ENCODE peak calls at places on chromosomes 4 and X, in five cellular contexts. One of them, this sample, is unnamed.

GRCh38 chrX:39874202-39874816 is 223.4 kb downstream of the BCOR start:
- DNase-seq in A549: no peak
- DNase-seq in NB4: no peak
- DNase-seq in endothelial cell of umbilical vein: peak
- DNase-seq in GM12878: peak
- DNase-seq in this sample: no peak

GRCh38 chr4:48777739-48778138 is 2.3 kb downstream of the FRYL start:
- DNase-seq in A549: no peak
- DNase-seq in NB4: no peak
- DNase-seq in endothelial cell of umbilical vein: peak
- DNase-seq in GM12878: no peak
- DNase-seq in this sample: no peak

GRCh38 chr4:30753316-30753715 is 33.1 kb downstream of the PCDH7 start:
- DNase-seq in A549: no peak
- DNase-seq in NB4: no peak
- DNase-seq in endothelial cell of umbilical vein: peak
- DNase-seq in GM12878: no peak
- DNase-seq in this sample: no peak

GRCh38 chr4:66911898-66912297 is 633.4 kb downstream of the CENPC start:
- DNase-seq in A549: no peak
- DNase-seq in NB4: no peak
- DNase-seq in endothelial cell of umbilical vein: peak
- DNase-seq in GM12878: no peak
- DNase-seq in this sample: no peak

GRCh38 chr4:55475394-55476243 is 71.1 kb downstream of the CLOCK start:
- DNase-seq in A549: no peak
- DNase-seq in NB4: no peak
- DNase-seq in endothelial cell of umbilical vein: peak
- DNase-seq in GM12878: peak
- DNase-seq in this sample: no peak

GRCh38 chrX:48702032-48702431 is 5.5 kb downstream of the SUV39H1 start:
- DNase-seq in A549: no peak
- DNase-seq in NB4: no peak
- DNase-seq in endothelial cell of umbilical vein: no peak
- DNase-seq in GM12878: no peak
- DNase-seq in this sample: no peak

GRCh38 chr4:24266951-24267577 is 317.3 kb downstream of the DHX15 start:
- DNase-seq in A549: no peak
- DNase-seq in NB4: no peak
- DNase-seq in endothelial cell of umbilical vein: no peak
- DNase-seq in GM12878: no peak
- DNase-seq in this sample: no peak

GRCh38 chrX:130165181-130165702 is 399 bp downstream of the AIFM1 start:
- DNase-seq in A549: no peak
- DNase-seq in NB4: no peak
- DNase-seq in endothelial cell of umbilical vein: no peak
- DNase-seq in GM12878: no peak
- DNase-seq in this sample: peak

GRCh38 chrX:17638731-17639130 is 98.6 kb upstream of the SCML1 start:
- DNase-seq in A549: no peak
- DNase-seq in NB4: no peak
- DNase-seq in endothelial cell of umbilical vein: no peak
- DNase-seq in GM12878: no peak
- DNase-seq in this sample: no peak

GRCh38 chr4:113086172-113086695 is 36.8 kb downstream of the ANK2 start:
- DNase-seq in A549: no peak
- DNase-seq in NB4: no peak
- DNase-seq in endothelial cell of umbilical vein: no peak
- DNase-seq in GM12878: no peak
- DNase-seq in this sample: no peak

GRCh38 chr4:121696140-121696640 is 590 bp downstream of the ANXA5 start:
- DNase-seq in A549: peak
- DNase-seq in NB4: peak
- DNase-seq in endothelial cell of umbilical vein: peak
- DNase-seq in GM12878: no peak
- DNase-seq in this sample: peak

GRCh38 chr4:575281-576141 is 584 bp downstream of the TMEM271 start:
- DNase-seq in A549: no peak
- DNase-seq in NB4: peak
- DNase-seq in endothelial cell of umbilical vein: peak
- DNase-seq in GM12878: no peak
- DNase-seq in this sample: no peak

GRCh38 chr4:15755321-15755750 is 22.8 kb upstream of the CD38 start:
- DNase-seq in A549: no peak
- DNase-seq in NB4: no peak
- DNase-seq in endothelial cell of umbilical vein: peak
- DNase-seq in GM12878: no peak
- DNase-seq in this sample: no peak

GRCh38 chrX:124938715-124939114 is 381.0 kb upstream of the TEX13C start:
- DNase-seq in A549: no peak
- DNase-seq in NB4: no peak
- DNase-seq in endothelial cell of umbilical vein: no peak
- DNase-seq in GM12878: no peak
- DNase-seq in this sample: no peak

GRCh38 chr4:26819026-26819425 is 41.6 kb upstream of the STIM2 start:
- DNase-seq in A549: no peak
- DNase-seq in NB4: no peak
- DNase-seq in endothelial cell of umbilical vein: no peak
- DNase-seq in GM12878: no peak
- DNase-seq in this sample: no peak

GRCh38 chrX:19658030-19658429 is 142.7 kb upstream of the MAP3K15 start:
- DNase-seq in A549: no peak
- DNase-seq in NB4: no peak
- DNase-seq in endothelial cell of umbilical vein: no peak
- DNase-seq in GM12878: no peak
- DNase-seq in this sample: no peak

GRCh38 chr4:55561884-55562283 is 15.2 kb upstream of the CLOCK start:
- DNase-seq in A549: no peak
- DNase-seq in NB4: peak
- DNase-seq in endothelial cell of umbilical vein: no peak
- DNase-seq in GM12878: no peak
- DNase-seq in this sample: no peak

GRCh38 chr4:150056569-150056968 is 21.7 kb upstream of the DCLK2 start:
- DNase-seq in A549: peak
- DNase-seq in NB4: no peak
- DNase-seq in endothelial cell of umbilical vein: no peak
- DNase-seq in GM12878: no peak
- DNase-seq in this sample: no peak

GRCh38 chr4:47468686-47469365 is 5.3 kb upstream of the COMMD8 start:
- DNase-seq in A549: no peak
- DNase-seq in NB4: no peak
- DNase-seq in endothelial cell of umbilical vein: no peak
- DNase-seq in GM12878: no peak
- DNase-seq in this sample: no peak

GRCh38 chrX:1451676-1452496 is 823 bp downstream of the ASMTL start:
- DNase-seq in A549: no peak
- DNase-seq in NB4: no peak
- DNase-seq in endothelial cell of umbilical vein: no peak
- DNase-seq in GM12878: no peak
- DNase-seq in this sample: no peak

GRCh38 chrX:150769408-150769807 is 76.2 kb downstream of the MTMR1 start:
- DNase-seq in A549: no peak
- DNase-seq in NB4: no peak
- DNase-seq in endothelial cell of umbilical vein: no peak
- DNase-seq in GM12878: no peak
- DNase-seq in this sample: no peak

GRCh38 chr4:2834001-2834921 is 9.4 kb upstream of the ADD1 start:
- DNase-seq in A549: no peak
- DNase-seq in NB4: peak
- DNase-seq in endothelial cell of umbilical vein: no peak
- DNase-seq in GM12878: no peak
- DNase-seq in this sample: no peak

GRCh38 chr4:41288254-41288653 is 31.5 kb downstream of the UCHL1 start:
- DNase-seq in A549: no peak
- DNase-seq in NB4: no peak
- DNase-seq in endothelial cell of umbilical vein: no peak
- DNase-seq in GM12878: no peak
- DNase-seq in this sample: no peak

GRCh38 chr4:53688186-53688790 is 97.0 kb upstream of the LNX1 start:
- DNase-seq in A549: peak
- DNase-seq in NB4: peak
- DNase-seq in endothelial cell of umbilical vein: peak
- DNase-seq in GM12878: peak
- DNase-seq in this sample: no peak

GRCh38 chr4:16897991-16898827 is at the start of gene LDB2:
- DNase-seq in A549: no peak
- DNase-seq in NB4: no peak
- DNase-seq in endothelial cell of umbilical vein: peak
- DNase-seq in GM12878: no peak
- DNase-seq in this sample: no peak

DNA sequence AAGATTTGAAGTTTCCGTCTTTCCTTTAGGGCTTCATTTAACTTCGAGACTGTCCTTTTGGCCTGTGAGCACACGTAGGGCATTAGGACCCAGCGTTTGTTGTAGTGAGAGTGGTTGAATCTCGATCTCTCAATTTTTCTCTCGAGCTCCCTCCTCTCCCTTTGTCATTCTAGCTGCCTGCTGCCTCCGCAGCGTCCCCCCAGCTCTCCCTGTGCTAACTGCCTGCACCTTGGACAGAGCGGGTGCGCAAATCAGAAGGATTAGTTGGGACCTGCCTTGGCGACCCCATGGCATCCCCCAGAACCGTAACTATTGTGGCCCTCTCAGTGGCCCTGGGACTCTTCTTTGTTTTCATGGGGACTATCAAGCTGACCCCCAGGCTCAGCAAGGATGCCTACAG is at the start of gene TMEM35A:
- DNase-seq in A549: no peak
- DNase-seq in NB4: no peak
- DNase-seq in endothelial cell of umbilical vein: peak
- DNase-seq in GM12878: no peak
- DNase-seq in this sample: no peak
- TF ChIP-seq MYC in A549: no peak
- TF ChIP-seq MYC in NB4: no peak
- TF ChIP-seq MYC in endothelial cell of umbilical vein: no peak
- TF ChIP-seq MYC in GM12878: no peak
- TF ChIP-seq MYC in this sample: no peak

DNA sequence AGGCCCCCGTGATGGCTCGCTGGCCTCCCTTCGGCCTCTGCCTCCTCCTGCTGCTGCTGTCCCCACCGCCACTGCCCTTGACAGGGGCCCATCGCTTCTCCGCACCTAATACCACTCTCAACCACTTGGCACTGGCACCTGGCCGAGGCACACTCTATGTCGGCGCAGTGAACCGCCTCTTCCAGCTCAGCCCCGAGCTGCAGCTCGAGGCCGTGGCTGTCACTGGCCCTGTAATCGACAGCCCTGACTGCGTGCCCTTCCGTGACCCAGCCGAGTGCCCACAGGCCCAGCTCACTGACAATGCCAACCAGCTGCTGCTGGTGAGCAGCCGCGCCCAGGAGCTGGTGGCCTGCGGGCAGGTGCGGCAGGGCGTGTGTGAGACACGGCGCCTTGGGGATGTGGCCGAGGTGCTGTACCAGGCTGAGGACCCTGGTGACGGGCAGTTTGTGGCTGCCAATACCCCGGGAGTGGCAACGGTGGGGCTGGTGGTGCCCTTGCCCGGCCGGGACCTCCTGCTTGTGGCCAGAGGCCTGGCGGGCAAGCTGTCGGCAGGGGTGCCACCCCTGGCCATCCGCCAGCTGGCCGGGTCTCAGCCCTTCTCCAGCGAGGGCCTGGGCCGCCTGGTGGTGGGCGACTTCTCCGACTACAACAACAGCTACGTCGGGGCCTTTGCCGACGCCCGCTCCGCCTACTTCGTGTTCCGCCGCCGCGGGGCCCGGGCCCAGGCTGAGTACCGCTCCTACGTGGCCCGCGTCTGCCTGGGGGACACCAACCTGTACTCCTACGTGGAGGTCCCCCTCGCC is 3.0 kb downstream of the PLXNB3 start:
- DNase-seq in A549: no peak
- DNase-seq in NB4: no peak
- DNase-seq in endothelial cell of umbilical vein: no peak
- DNase-seq in GM12878: no peak
- DNase-seq in this sample: no peak
- TF ChIP-seq MAX in A549: no peak
- TF ChIP-seq MAX in NB4: no peak
- TF ChIP-seq MAX in endothelial cell of umbilical vein: no peak
- TF ChIP-seq MAX in GM12878: no peak
- TF ChIP-seq MAX in this sample: no peak

GRCh38 chrX:44308869-44309268 is 34.6 kb downstream of the EFHC2 start:
- DNase-seq in A549: no peak
- DNase-seq in NB4: no peak
- DNase-seq in endothelial cell of umbilical vein: no peak
- DNase-seq in GM12878: no peak
- DNase-seq in this sample: no peak
- TF ChIP-seq MYC in A549: no peak
- TF ChIP-seq MYC in NB4: no peak
- TF ChIP-seq MYC in endothelial cell of umbilical vein: no peak
- TF ChIP-seq MYC in GM12878: no peak
- TF ChIP-seq MYC in this sample: no peak

GRCh38 chr4:138867404-138867803 is 148.2 kb upstream of the NOCT start:
- DNase-seq in A549: no peak
- DNase-seq in NB4: no peak
- DNase-seq in endothelial cell of umbilical vein: no peak
- DNase-seq in GM12878: no peak
- DNase-seq in this sample: no peak

GRCh38 chr4:138869165-138869564 is 146.4 kb upstream of the NOCT start:
- DNase-seq in A549: no peak
- DNase-seq in NB4: no peak
- DNase-seq in endothelial cell of umbilical vein: no peak
- DNase-seq in GM12878: no peak
- DNase-seq in this sample: no peak

GRCh38 chr4:138866314-138866713 is 149.3 kb upstream of the NOCT start:
- DNase-seq in A549: no peak
- DNase-seq in NB4: no peak
- DNase-seq in endothelial cell of umbilical vein: no peak
- DNase-seq in GM12878: no peak
- DNase-seq in this sample: no peak

GRCh38 chr4:138869631-138870030 is 145.9 kb upstream of the NOCT start:
- DNase-seq in A549: no peak
- DNase-seq in NB4: no peak
- DNase-seq in endothelial cell of umbilical vein: no peak
- DNase-seq in GM12878: no peak
- DNase-seq in this sample: no peak

GRCh38 chr4:138868562-138868961 is 147.0 kb upstream of the NOCT start:
- DNase-seq in A549: no peak
- DNase-seq in NB4: no peak
- DNase-seq in endothelial cell of umbilical vein: no peak
- DNase-seq in GM12878: no peak
- DNase-seq in this sample: no peak
- TF ChIP-seq MAX in A549: no peak
- TF ChIP-seq MAX in NB4: no peak
- TF ChIP-seq MAX in endothelial cell of umbilical vein: no peak
- TF ChIP-seq MAX in GM12878: no peak
- TF ChIP-seq MAX in this sample: no peak

This sample was measured in HepG2.